ENCODE peak calls at places on chromosomes 13 and 19, in six cellular contexts. P is right atrium auricular region; T is CD8-positive, alpha-beta memory T cell; M is GM23248; F is pancreas; A is heart left ventricle. J is an unnamed sample.

GRCh38 chr19:13839938-13840750 is 36.8 kb upstream of the NANOS3 start:
- DNase-seq in P (no peak), T (peak; percentile 55), M (peak; percentile 94), F (peak; percentile 54), A (peak; percentile 60), J (peak; percentile 81)

GRCh38 chr13:62119739-62120700 is 704.4 kb upstream of the PCDH20 start:
- DNase-seq in P (no peak), T (no peak), M (peak; percentile 34), F (no peak), A (no peak), J (no peak)

GRCh38 chr13:51071493-51071892 is 39.6 kb downstream of the C13orf42 start:
- DNase-seq in P (no peak), T (no peak), M (no peak), F (no peak), A (no peak), J (no peak)

GRCh38 chr13:104635879-104636278 is 1569.7 kb upstream of the SLC10A2 start:
- DNase-seq in P (no peak), T (no peak), M (no peak), F (no peak), A (no peak), J (no peak)

GRCh38 chr13:97310809-97311436 is 88.8 kb downstream of the MBNL2 start:
- DNase-seq in P (no peak), T (no peak), M (no peak), F (no peak), A (no peak), J (no peak)

GRCh38 chr13:84399320-84400085 is 517.2 kb upstream of the SLITRK1 start:
- DNase-seq in P (no peak), T (no peak), M (no peak), F (no peak), A (no peak), J (no peak)

GRCh38 chr19:33486936-33487793 is 34.4 kb downstream of the PEPD start:
- DNase-seq in P (no peak), T (no peak), M (no peak), F (no peak), A (no peak), J (peak; percentile 28)

GRCh38 chr13:112078216-112078615 is 11.3 kb downstream of the SOX1 start:
- DNase-seq in P (no peak), T (no peak), M (no peak), F (no peak), A (no peak), J (no peak)

GRCh38 chr13:46679369-46680180 is 117.4 kb downstream of the ESD start:
- DNase-seq in P (no peak), T (peak; percentile 49), M (peak; percentile 87), F (no peak), A (peak; percentile 39), J (no peak)

GRCh38 chr19:7482584-7483439 is 6.0 kb downstream of the PEX11G start:
- DNase-seq in P (no peak), T (no peak), M (peak; percentile 16), F (no peak), A (no peak), J (peak; percentile 68)

GRCh38 chr13:35764359-35765015 is 288.0 kb upstream of the MAB21L1 start:
- DNase-seq in P (no peak), T (no peak), M (peak; percentile 33), F (no peak), A (no peak), J (no peak)

GRCh38 chr13:85693889-85694511 is 105.2 kb downstream of the SLITRK6 start:
- DNase-seq in P (no peak), T (no peak), M (no peak), F (no peak), A (no peak), J (no peak)

GRCh38 chr19:15616183-15616582 is 1.2 kb downstream of the CYP4F8 start:
- DNase-seq in P (no peak), T (no peak), M (no peak), F (no peak), A (no peak), J (no peak)

GRCh38 chr13:22801402-22802003 is 379.3 kb upstream of the SGCG start:
- DNase-seq in P (no peak), T (no peak), M (peak; percentile 34), F (no peak), A (no peak), J (no peak)

GRCh38 chr13:27022571-27023311 is 148.9 kb downstream of the USP12 start:
- DNase-seq in P (no peak), T (no peak), M (no peak), F (no peak), A (no peak), J (no peak)

GRCh38 chr19:14028901-14029300 is 953 bp downstream of the RLN3 start:
- DNase-seq in P (no peak), T (no peak), M (no peak), F (no peak), A (no peak), J (no peak)

GRCh38 chr13:37229931-37230330 is 124.5 kb upstream of the CSNK1A1L start:
- DNase-seq in P (no peak), T (no peak), M (no peak), F (no peak), A (no peak), J (no peak)

GRCh38 chr13:37360556-37360955 is 238.0 kb downstream of the POSTN start:
- DNase-seq in P (no peak), T (no peak), M (peak; percentile 19), F (no peak), A (no peak), J (no peak)

GRCh38 chr13:43783820-43784219 is 3.0 kb downstream of the ENOX1 start:
- DNase-seq in P (no peak), T (no peak), M (peak; percentile 73), F (no peak), A (no peak), J (no peak)

GRCh38 chr13:22915442-22916082 is 265.2 kb upstream of the SGCG start:
- DNase-seq in P (no peak), T (no peak), M (peak; percentile 56), F (no peak), A (no peak), J (peak; percentile 59)

GRCh38 chr13:64925284-64925683 is 2304.9 kb downstream of the PCDH9 start:
- DNase-seq in P (no peak), T (no peak), M (peak; percentile 22), F (peak; percentile 11), A (no peak), J (no peak)

GRCh38 chr13:43865892-43866291 is 13.6 kb downstream of the CCDC122 start:
- DNase-seq in P (no peak), T (no peak), M (peak; percentile 81), F (no peak), A (no peak), J (no peak)

GRCh38 chr19:54178581-54179261 is 5.8 kb upstream of the TMC4 start:
- DNase-seq in P (no peak), T (no peak), M (peak; percentile 30), F (no peak), A (no peak), J (no peak)

GRCh38 chr19:47541507-47541906 is 26.6 kb upstream of the NAPA start:
- DNase-seq in P (no peak), T (peak; percentile 83), M (no peak), F (no peak), A (no peak), J (no peak)

GRCh38 chr19:4911786-4912672 is 2.7 kb downstream of the UHRF1 start:
- DNase-seq in P (peak; percentile 80), T (peak; percentile 65), M (peak; percentile 100), F (no peak), A (peak; percentile 48), J (peak; percentile 60)

GRCh38 chr13:98265669-98266551 is 88.8 kb upstream of the RNF113B start:
- DNase-seq in P (no peak), T (no peak), M (peak; percentile 43), F (peak; percentile 70), A (no peak), J (no peak)

GRCh38 chr13:51623473-51623872 is 39.2 kb downstream of the WDFY2 start:
- DNase-seq in P (no peak), T (no peak), M (no peak), F (no peak), A (no peak), J (no peak)

GRCh38 chr19:47097396-47098217 is 16.0 kb downstream of the ZC3H4 start:
- DNase-seq in P (peak; percentile 73), T (no peak), M (peak; percentile 65), F (peak; percentile 39), A (peak; percentile 47), J (peak; percentile 59)

GRCh38 chr13:103272770-103273169 is 206.6 kb upstream of the SLC10A2 start:
- DNase-seq in P (no peak), T (no peak), M (no peak), F (no peak), A (no peak), J (no peak)

GRCh38 chr19:58477130-58477529 is 978 bp downstream of the ZNF446 start:
- DNase-seq in P (no peak), T (no peak), M (no peak), F (peak; percentile 56), A (no peak), J (no peak)
- H3K4me1 ChIP-seq in P (no peaks in the 10 kb centered on the region), T (peaks cover 15% of the 10 kb centered on the region), M (peaks cover 16% of the 10 kb centered on the region), F (peaks cover 10% of the 10 kb centered on the region), A (peaks cover 17% of the 10 kb centered on the region), J (peaks cover 19% of the 10 kb centered on the region)

DNA sequence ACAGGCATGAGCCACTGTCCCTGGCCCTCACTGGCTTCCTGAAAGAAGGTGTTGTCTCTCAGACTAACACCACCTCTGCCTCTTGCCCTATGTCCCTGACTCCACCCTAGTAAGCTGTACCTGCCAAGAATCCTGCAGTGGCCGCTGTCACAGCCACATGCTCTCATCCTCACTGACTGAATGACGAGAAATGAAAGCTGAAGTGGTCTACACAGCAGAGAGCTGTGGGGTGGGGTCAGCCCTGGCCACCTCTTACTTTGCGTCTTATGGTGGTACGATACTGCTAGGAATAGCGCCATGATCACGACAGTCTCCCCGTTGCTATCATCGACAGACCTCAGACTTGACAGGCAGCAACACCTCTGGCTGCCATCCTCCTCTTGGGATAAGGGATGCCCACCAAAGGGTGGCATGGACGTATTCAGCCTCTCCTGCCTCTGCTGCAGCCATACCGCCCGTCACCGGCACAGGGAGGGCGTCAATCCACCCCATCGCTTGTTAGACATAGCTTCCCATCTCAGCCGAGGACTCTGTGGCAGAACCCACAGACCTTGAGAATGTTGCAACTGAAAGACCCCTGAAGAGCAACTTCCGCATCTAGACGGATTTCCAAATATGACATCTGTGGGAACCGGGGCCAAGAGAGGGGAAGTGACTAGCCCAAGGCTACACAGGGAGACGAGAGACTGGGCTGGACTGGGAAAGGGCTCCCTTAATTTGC is 809 bp downstream of the MYO1F start:
- DNase-seq in P (no peak), T (no peak), M (no peak), F (no peak), A (no peak), J (no peak)
- H3K4me1 ChIP-seq in P (no peaks in the 10 kb centered on the region), T (peaks cover 81% of the 10 kb centered on the region), M (peaks cover 10% of the 10 kb centered on the region), F (no peaks in the 10 kb centered on the region), A (peaks cover 11% of the 10 kb centered on the region), J (peaks cover 61% of the 10 kb centered on the region)

DNA sequence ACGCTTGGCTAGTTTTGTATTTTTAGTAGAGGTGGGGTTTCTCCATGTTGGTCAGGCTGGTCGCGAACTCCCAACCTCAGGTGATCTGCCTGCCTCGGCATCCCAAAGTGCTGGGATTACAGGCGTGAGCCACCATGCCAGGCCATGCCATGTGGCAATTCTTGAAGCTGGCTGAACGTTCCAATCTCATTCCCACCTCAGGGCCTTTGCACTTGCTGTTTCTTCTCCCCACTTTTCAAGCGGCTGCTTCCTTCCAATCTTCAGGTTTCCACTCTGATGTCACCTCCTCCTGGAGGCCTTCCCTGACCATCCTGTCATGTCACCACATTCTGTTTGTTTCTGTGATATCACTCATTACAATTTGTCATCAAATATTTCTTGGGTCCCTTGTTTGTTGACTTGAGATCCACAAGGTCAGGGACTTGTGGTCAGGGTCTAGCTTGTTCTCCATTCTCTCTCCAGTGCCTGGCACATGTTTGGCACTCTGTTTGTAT is 4.2 kb downstream of the EPOR start:
- DNase-seq in P (no peak), T (no peak), M (no peak), F (no peak), A (no peak), J (no peak)
- H3K4me1 ChIP-seq in P (no peaks in the 10 kb centered on the region), T (peaks cover 57% of the 10 kb centered on the region), M (peaks cover 25% of the 10 kb centered on the region), F (peaks cover 28% of the 10 kb centered on the region), A (peaks cover 53% of the 10 kb centered on the region), J (peaks cover 76% of the 10 kb centered on the region)

GRCh38 chr13:89748716-89749115 is 1598.8 kb upstream of the MIR17HG start:
- DNase-seq in P (no peak), T (no peak), M (no peak), F (no peak), A (no peak), J (no peak)
- H3K4me1 ChIP-seq in P (no peaks in the 10 kb centered on the region), T (no peaks in the 10 kb centered on the region), M (no peaks in the 10 kb centered on the region), F (no peaks in the 10 kb centered on the region), A (no peaks in the 10 kb centered on the region), J (no peaks in the 10 kb centered on the region)

J was measured in lower lobe of right lung.